ENCODE peak calls at places on chromosomes 13 and 19, in eight cellular contexts. H is Calu3, D is heart left ventricle, V is HFF-Myc, Q is left ventricle myocardium inferior, N is PC-3, L is GM06990, C is HFFc6. A is an unnamed sample.

GRCh38 chr19:16584825-16585801 is 12.9 kb upstream of the SLC35E1 start:
- DNase-seq in H (no peak), D (no peak), V (no peak), Q (no peak), N (no peak), L (peak; percentile 51), C (no peak), A (no peak)

GRCh38 chr19:35666251-35666913 is at the start of gene UPK1A:
- DNase-seq in H (no peak), D (no peak), V (no peak), Q (no peak), N (no peak), L (no peak), C (no peak), A (no peak)

GRCh38 chr13:75789451-75790197 is 153.5 kb downstream of the LMO7 start:
- DNase-seq in H (no peak), D (no peak), V (no peak), Q (no peak), N (no peak), L (no peak), C (no peak), A (no peak)

GRCh38 chr13:99652901-99653300 is 151.6 kb downstream of the TM9SF2 start:
- DNase-seq in H (no peak), D (no peak), V (no peak), Q (no peak), N (no peak), L (no peak), C (no peak), A (no peak)

GRCh38 chr13:101959016-101959415 is 442.8 kb downstream of the FGF14 start:
- DNase-seq in H (peak; percentile 9), D (peak; percentile 44), V (no peak), Q (no peak), N (peak; percentile 1), L (no peak), C (no peak), A (no peak)

GRCh38 chr13:21825801-21826200 is 154.9 kb downstream of the FGF9 start:
- DNase-seq in H (no peak), D (no peak), V (no peak), Q (no peak), N (no peak), L (no peak), C (no peak), A (no peak)

GRCh38 chr19:49458567-49458903 is 5.5 kb downstream of the ALDH16A1 start:
- DNase-seq in H (no peak), D (no peak), V (no peak), Q (no peak), N (no peak), L (no peak), C (no peak), A (no peak)

GRCh38 chr19:16670291-16670690 is 9.4 kb downstream of the TMEM38A start:
- DNase-seq in H (no peak), D (no peak), V (no peak), Q (no peak), N (no peak), L (no peak), C (no peak), A (no peak)

GRCh38 chr19:51887522-51888498 is at the start of gene ZNF577:
- DNase-seq in H (peak; percentile 95), D (peak; percentile 94), V (peak; percentile 56), Q (peak; percentile 93), N (no peak), L (peak; percentile 6), C (peak; percentile 26), A (peak; percentile 92)

GRCh38 chr19:56613639-56614038 is 18.5 kb downstream of the ZNF71 start:
- DNase-seq in H (no peak), D (no peak), V (no peak), Q (no peak), N (no peak), L (no peak), C (no peak), A (no peak)

DNA sequence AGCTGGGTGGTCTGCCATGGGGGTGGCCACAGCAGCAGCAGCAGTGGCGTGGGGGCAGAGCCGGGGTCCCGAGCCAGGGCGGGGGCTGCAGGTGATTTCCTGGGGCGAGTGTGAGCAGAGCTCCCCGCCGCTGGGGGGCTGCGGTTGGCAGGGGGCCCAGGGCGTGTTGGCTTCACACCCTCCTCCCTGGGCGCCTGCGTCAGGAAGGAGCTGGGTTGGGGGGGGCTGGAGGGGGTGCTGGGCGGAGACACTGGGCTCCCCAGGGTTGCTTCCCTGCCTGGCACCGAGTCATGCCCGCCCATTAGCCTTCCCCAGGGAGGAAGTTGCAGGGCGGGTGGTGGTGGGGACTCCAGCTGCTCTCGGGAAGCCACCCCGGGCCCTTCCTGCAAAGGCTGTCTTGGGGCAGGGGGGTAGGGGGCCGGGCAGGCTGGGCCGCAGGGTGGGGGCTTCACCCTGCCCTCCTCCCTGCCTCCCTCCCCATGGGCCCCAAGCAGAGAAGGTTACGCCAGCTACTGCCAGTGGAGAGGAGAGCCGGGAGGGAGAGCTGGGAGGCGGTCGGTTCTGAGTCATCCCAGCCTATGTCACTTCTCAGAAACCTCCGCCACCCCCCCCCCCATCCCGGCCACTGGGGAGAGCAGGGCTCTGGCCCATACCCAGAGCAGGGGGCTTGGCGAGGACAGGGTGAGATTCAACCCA is 4.6 kb downstream of the MIDN start:
- DNase-seq in H (peak; percentile 73), D (peak; percentile 96), V (no peak), Q (peak; percentile 91), N (peak; percentile 79), L (peak; percentile 76), C (peak; percentile 94), A (peak; percentile 91)
- TF ChIP-seq CTCF in H (no peak), D (peak; percentile 29), V (no peak), Q (peak; percentile 39), N (no peak), L (peak; percentile 15), C (peak; percentile 63), A (peak; percentile 7)

GRCh38 chr19:39497850-39498261 is 891 bp upstream of the DLL3 start:
- DNase-seq in H (peak; percentile 65), D (no peak), V (no peak), Q (no peak), N (peak; percentile 33), L (peak; percentile 68), C (no peak), A (peak; percentile 49)
- TF ChIP-seq CTCF in H (peak; percentile 41), D (peak; percentile 34), V (peak; percentile 28), Q (peak; percentile 41), N (peak; percentile 47), L (peak; percentile 40), C (peak; percentile 65), A (peak; percentile 21)

GRCh38 chr13:111398715-111399299 is 78.4 kb downstream of the TEX29 start:
- DNase-seq in H (no peak), D (no peak), V (no peak), Q (no peak), N (no peak), L (no peak), C (no peak), A (no peak)
- TF ChIP-seq CTCF in H (no peak), D (no peak), V (no peak), Q (no peak), N (no peak), L (no peak), C (no peak), A (no peak)

DNA sequence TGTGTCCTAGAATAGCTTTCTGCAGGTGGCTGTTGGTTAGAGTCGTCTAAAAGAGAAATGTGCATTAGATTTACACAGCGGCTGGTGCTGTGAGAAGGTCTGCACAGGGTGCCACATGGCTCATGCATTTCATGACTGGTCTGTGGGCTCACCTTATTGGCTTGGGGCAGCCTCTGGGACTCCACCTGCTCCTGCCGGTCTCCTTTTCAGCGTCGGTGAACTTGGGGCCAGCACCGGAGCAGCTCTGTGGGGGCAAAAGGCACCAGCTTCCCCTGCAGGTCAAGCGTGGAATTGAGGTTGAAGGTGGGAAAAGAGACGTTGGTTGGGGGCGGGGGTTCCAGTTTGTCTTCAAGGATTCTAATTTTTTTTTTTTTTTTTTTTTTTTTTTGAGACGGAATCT is 3.1 kb upstream of the PNMA8C start:
- DNase-seq in H (no peak), D (no peak), V (no peak), Q (no peak), N (no peak), L (no peak), C (no peak), A (no peak)
- TF ChIP-seq CTCF in H (no peak), D (no peak), V (peak; percentile 17), Q (peak; percentile 9), N (no peak), L (no peak), C (peak; percentile 33), A (no peak)

GRCh38 chr13:41196011-41196410 is 1.6 kb upstream of the KBTBD7 start:
- DNase-seq in H (no peak), D (no peak), V (no peak), Q (no peak), N (no peak), L (no peak), C (no peak), A (no peak)
- TF ChIP-seq CTCF in H (no peak), D (no peak), V (no peak), Q (no peak), N (no peak), L (no peak), C (no peak), A (no peak)

DNA sequence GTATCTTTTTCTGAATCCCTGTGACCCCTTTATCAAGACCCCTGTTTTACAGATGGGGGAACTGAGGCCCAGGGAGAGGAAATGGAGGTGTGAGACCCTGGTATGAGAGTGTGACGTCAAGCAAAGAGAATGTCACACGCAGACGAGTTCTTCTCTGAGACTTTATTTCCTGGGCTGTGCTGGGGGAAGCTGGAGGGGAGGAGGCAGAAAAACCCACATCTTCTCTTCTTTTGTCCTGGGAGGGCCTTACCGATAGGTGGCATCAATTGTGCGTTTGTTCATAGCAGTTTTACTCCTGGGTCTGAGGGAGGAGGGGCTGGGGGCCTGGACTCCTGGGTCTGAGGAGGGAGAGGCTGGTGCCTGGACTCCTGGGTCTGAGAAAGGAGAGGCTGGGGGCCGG is 4.9 kb upstream of the KLK15 start:
- DNase-seq in H (peak; percentile 27), D (no peak), V (no peak), Q (no peak), N (peak; percentile 55), L (no peak), C (no peak), A (no peak)
- TF ChIP-seq CTCF in H (peak; percentile 47), D (no peak), V (peak; percentile 27), Q (no peak), N (peak; percentile 68), L (peak; percentile 61), C (no peak), A (peak; percentile 14)

GRCh38 chr19:58499021-58499927 is 12.5 kb downstream of the SLC27A5 start:
- DNase-seq in H (peak; percentile 98), D (peak; percentile 99), V (peak; percentile 97), Q (peak; percentile 100), N (peak; percentile 100), L (peak; percentile 98), C (peak; percentile 99), A (peak; percentile 99)
- TF ChIP-seq CTCF in H (no peak), D (no peak), V (peak; percentile 10), Q (peak; percentile 45), N (peak; percentile 28), L (peak; percentile 42), C (peak; percentile 73), A (peak; percentile 16)